ENCODE peak calls at places on chromosomes 3 and 15, in six cellular contexts. L is endothelial cell of umbilical vein, R is HepG2, A is GM12878, U is K562, Z is HCT116. N is an unnamed sample.

GRCh38 chr3:193742628-193743027 is 149.6 kb downstream of the OPA1 start:
- DNase-seq in Z (no peak), R (no peak), U (no peak), L (no peak), A (peak), N (no peak)

GRCh38 chr3:149647285-149647684 is 10.5 kb downstream of the WWTR1 start:
- DNase-seq in L (no peak), R (no peak), U (no peak), A (no peak), Z (no peak), N (no peak)

GRCh38 chr15:79089890-79090486 is 592 bp downstream of the RASGRF1 start:
- DNase-seq in Z (no peak), A (no peak), L (no peak), R (no peak), U (no peak), N (no peak)

GRCh38 chr15:37099321-37100108 is 834 bp downstream of the MEIS2 start:
- DNase-seq in L (peak), A (no peak), Z (peak), R (peak), U (peak), N (no peak)

GRCh38 chr3:197792019-197792647 is 1.1 kb downstream of the LRCH3 start:
- DNase-seq in L (peak), U (no peak), Z (no peak), R (no peak), A (no peak), N (no peak)

GRCh38 chr3:3309836-3310235 is 130.3 kb upstream of the CRBN start:
- DNase-seq in U (no peak), R (no peak), Z (no peak), A (no peak), L (no peak), N (no peak)

GRCh38 chr3:154040283-154040682 is 80.9 kb upstream of the ARHGEF26 start:
- DNase-seq in R (peak), L (peak), U (no peak), A (no peak), Z (peak), N (no peak)

GRCh38 chr15:65370885-65371284 is 6.9 kb downstream of the IGDCC3 start:
- DNase-seq in A (no peak), U (no peak), L (no peak), R (no peak), Z (no peak), N (no peak)

GRCh38 chr3:94162700-94163099 is 99.8 kb downstream of the NSUN3 start:
- DNase-seq in L (no peak), U (peak), Z (peak), R (peak), A (no peak), N (no peak)

GRCh38 chr3:107557743-107558142 is 35.0 kb downstream of the BBX start:
- DNase-seq in R (no peak), A (no peak), U (no peak), L (no peak), Z (no peak), N (no peak)

GRCh38 chr15:67884514-67885225 is 44.8 kb upstream of the RNU6-1 start:
- DNase-seq in R (peak), U (peak), L (peak), A (no peak), Z (no peak), N (peak)

GRCh38 chr15:67322481-67322880 is 67.9 kb downstream of the IQCH start:
- DNase-seq in Z (no peak), U (no peak), A (no peak), R (no peak), L (no peak), N (no peak)

GRCh38 chr3:43171770-43172169 is 65.9 kb upstream of the POMGNT2 start:
- DNase-seq in U (no peak), L (no peak), A (no peak), Z (no peak), R (no peak), N (no peak)

GRCh38 chr15:77020348-77021087 is 25.6 kb downstream of the PSTPIP1 start:
- DNase-seq in L (no peak), U (no peak), A (no peak), Z (no peak), R (no peak), N (no peak)

GRCh38 chr3:107761391-107761790 is 238.6 kb downstream of the BBX start:
- DNase-seq in U (no peak), R (peak), L (no peak), Z (no peak), A (no peak), N (no peak)

GRCh38 chr3:196128172-196128843 is 46.4 kb upstream of the TFRC start:
- DNase-seq in U (no peak), A (no peak), L (no peak), R (no peak), Z (no peak), N (no peak)

GRCh38 chr3:127250032-127250431 is 37.8 kb downstream of the PRR20G start:
- DNase-seq in L (no peak), Z (no peak), U (no peak), R (no peak), A (no peak), N (no peak)

GRCh38 chr3:18946524-18946923 is 201.8 kb upstream of the KCNH8 start:
- DNase-seq in A (no peak), Z (no peak), R (peak), U (no peak), L (no peak), N (no peak)

GRCh38 chr3:72123908-72124441 is 339.0 kb upstream of the PROK2 start:
- DNase-seq in L (peak), U (peak), R (peak), A (peak), Z (peak), N (no peak)

GRCh38 chr15:77031376-77032050 is 36.6 kb downstream of the PSTPIP1 start:
- DNase-seq in U (no peak), A (no peak), Z (no peak), L (no peak), R (peak), N (no peak)

GRCh38 chr3:3639078-3639477 is 160.2 kb upstream of the LRRN1 start:
- DNase-seq in Z (no peak), A (no peak), L (no peak), U (no peak), R (no peak), N (no peak)

GRCh38 chr3:140572334-140572733 is 105.5 kb upstream of the TRIM42 start:
- DNase-seq in R (no peak), A (no peak), L (no peak), Z (no peak), U (no peak), N (no peak)

GRCh38 chr3:39982665-39983357 is 173.4 kb downstream of the MYRIP start:
- DNase-seq in A (no peak), Z (no peak), U (no peak), R (no peak), L (no peak), N (no peak)

GRCh38 chr3:13972679-13973379 is 93.0 kb upstream of the WNT7A start:
- DNase-seq in R (no peak), L (no peak), A (no peak), Z (no peak), U (no peak), N (no peak)

GRCh38 chr3:79521221-79521848 is 246.5 kb downstream of the ROBO1 start:
- DNase-seq in A (peak), U (peak), L (peak), Z (peak), R (peak), N (no peak)

GRCh38 chr15:90645873-90646605 is 71.1 kb upstream of the BLM start:
- DNase-seq in R (no peak), U (no peak), Z (no peak), A (no peak), L (no peak), N (no peak)

GRCh38 chr3:100463002-100463401 is 29.4 kb upstream of the TMEM45A start:
- DNase-seq in A (peak), L (peak), Z (peak), U (peak), R (peak), N (no peak)

GRCh38 chr3:32238816-32239637 is 547 bp downstream of the CMTM8 start:
- DNase-seq in A (no peak), L (peak), Z (no peak), R (no peak), U (no peak), N (no peak)

GRCh38 chr3:70556056-70556455 is 243.6 kb upstream of the MDFIC2 start:
- DNase-seq in R (no peak), A (no peak), U (no peak), Z (no peak), L (no peak), N (no peak)

GRCh38 chr15:96417760-96418130 is 87.2 kb downstream of the NR2F2 start:
- DNase-seq in Z (no peak), U (no peak), L (no peak), R (no peak), A (no peak), N (no peak)

GRCh38 chr15:96416218-96416933 is 85.9 kb downstream of the NR2F2 start:
- DNase-seq in A (no peak), Z (no peak), U (no peak), R (no peak), L (no peak), N (no peak)

GRCh38 chr15:96418146-96418545 is 87.6 kb downstream of the NR2F2 start:
- DNase-seq in A (no peak), L (no peak), U (no peak), R (no peak), Z (no peak), N (no peak)

GRCh38 chr15:96415513-96416217 is 85.2 kb downstream of the NR2F2 start:
- DNase-seq in A (no peak), U (no peak), R (no peak), Z (no peak), L (no peak), N (no peak)

GRCh38 chr15:96416934-96417759 is 86.6 kb downstream of the NR2F2 start:
- DNase-seq in R (no peak), Z (no peak), U (peak), L (peak), A (no peak), N (peak)
- TF ChIP-seq EZH2 in R (no peak), Z (no peak), U (no peak), L (peak), A (no peak), N (peak)

GRCh38 chr3:75012791-75013190 is 398.3 kb upstream of the CNTN3 start:
- DNase-seq in L (no peak), A (no peak), Z (no peak), R (no peak), U (no peak), N (no peak)
- TF ChIP-seq POLR2A in L (no peak), A (no peak), Z (no peak), R (no peak), U (no peak), N (no peak)

DNA sequence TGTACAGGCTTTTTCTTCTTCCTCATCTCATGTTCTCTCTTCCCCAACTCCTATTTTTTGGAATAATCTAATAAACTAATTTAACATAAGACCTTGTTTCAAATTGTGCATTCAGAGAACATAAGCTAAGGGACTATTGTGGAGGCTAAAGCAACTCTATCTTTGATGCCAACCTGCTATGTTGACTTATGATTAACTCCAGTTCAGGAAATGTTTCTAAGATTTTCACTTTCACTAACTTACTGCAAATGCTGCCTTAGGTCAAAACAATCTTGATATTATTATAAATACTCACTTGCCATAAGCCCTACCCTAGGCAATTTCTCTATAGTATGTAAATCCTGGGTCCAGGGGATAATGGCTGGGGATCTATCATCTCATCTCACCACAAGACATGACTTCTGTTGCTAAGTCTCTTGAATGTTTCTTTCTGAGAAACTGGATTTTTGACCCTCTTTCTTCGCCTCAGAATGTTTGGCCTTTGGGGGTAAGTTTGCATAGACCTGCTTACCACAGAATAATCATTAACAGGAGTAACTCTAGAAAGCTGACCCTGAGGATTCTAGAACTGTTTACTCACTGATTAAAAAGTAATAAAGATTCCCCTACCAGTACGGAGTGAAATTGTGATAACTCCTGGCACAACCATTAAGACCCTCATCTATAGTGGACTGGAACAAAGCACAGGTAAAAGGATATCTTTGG is 768.1 kb downstream of the GBE1 start:
- DNase-seq in A (peak), R (no peak), L (no peak), U (no peak), Z (no peak), N (no peak)
- H2AFZ ChIP-seq in A (no peak), R (no peak), L (no peak), U (no peak), Z (no peak), N (no peak)

DNA sequence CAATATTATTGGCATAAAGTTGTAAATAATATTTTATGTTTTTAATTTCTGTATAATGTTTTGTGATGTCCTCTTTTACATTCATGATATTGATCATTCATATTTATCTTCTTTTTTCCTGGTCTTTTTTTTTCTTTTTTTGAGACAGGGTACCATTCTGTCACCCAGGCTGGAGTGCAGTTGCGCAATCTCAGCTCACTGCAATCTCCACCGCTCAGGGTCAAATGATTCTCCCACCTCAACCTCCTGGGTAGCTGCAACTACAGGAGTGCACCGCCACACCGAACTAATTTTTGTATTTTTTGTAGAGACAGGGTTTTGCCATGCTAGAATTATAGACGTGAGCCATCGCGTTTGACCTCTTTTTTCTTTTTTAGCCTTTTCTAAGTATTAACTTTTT is 52.9 kb downstream of the USF3 start:
- DNase-seq in Z (no peak), L (no peak), R (no peak), A (no peak), U (no peak), N (no peak)
- TF ChIP-seq EZH2 in Z (no peak), L (no peak), R (no peak), A (no peak), U (no peak), N (no peak)

DNA sequence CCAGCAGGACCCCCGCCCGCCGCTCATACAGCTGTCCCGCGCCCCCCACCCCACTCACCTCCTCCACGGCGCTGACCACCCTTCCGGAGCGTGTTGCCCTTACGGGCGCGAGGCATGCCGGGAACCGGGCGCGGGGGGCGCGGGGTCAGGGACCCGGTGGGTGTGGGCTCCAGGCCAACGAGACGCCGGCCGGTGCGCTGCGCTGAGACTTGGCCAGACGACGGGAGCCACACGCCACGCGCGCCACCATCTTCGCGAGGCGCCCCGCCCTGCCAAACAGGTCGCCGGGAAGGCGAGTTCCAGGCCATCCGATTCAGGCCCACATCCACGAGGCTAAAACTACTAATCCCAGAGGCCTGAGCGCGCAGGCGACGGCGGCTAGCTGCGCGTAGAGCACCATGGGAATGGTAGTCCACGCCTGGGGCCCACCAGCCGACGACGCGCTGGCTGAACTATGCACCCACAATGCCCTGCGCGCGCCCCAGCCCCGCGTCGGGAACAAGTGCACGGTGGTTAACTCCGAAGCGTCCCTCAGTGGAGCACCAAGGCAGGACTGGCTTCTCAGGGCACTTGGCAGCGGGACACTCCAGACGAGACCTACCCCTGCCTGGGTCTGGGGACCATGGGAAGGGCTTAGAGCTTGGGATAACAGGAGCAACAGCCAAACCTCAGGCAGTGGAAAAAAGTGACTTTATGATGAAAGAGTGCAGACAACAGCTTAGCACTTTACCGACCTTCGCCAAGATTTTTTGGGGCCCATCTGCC is at the start of gene IFRD2:
- DNase-seq in Z (peak), U (peak), L (peak), R (peak), A (peak), N (peak)
- TF ChIP-seq POLR2A in Z (peak), U (peak), L (peak), R (no peak), A (peak), N (no peak)

GRCh38 chr15:57112178-57112577 is 193.7 kb downstream of the TCF12 start:
- DNase-seq in L (no peak), A (no peak), R (no peak), U (no peak), Z (no peak), N (no peak)
- H2AFZ ChIP-seq in L (no peak), A (no peak), R (no peak), U (no peak), Z (no peak), N (no peak)

GRCh38 chr3:9701006-9701405 is 2.6 kb upstream of the CPNE9 start:
- DNase-seq in Z (no peak), A (no peak), U (no peak), R (no peak), L (no peak), N (no peak)

GRCh38 chr3:9701711-9702110 is 1.9 kb upstream of the CPNE9 start:
- DNase-seq in A (no peak), R (no peak), U (no peak), Z (no peak), L (no peak), N (no peak)

GRCh38 chr3:9703240-9703639 is 393 bp upstream of the CPNE9 start:
- DNase-seq in R (no peak), A (no peak), L (no peak), U (no peak), Z (no peak), N (no peak)

GRCh38 chr3:9703736-9704342 is at the start of gene CPNE9:
- DNase-seq in L (no peak), R (no peak), U (no peak), Z (no peak), A (no peak), N (peak)

GRCh38 chr3:9704343-9705322 is 1.0 kb downstream of the CPNE9 start:
- DNase-seq in A (no peak), Z (no peak), R (peak), U (peak), L (peak), N (peak)
- TF ChIP-seq EZH2 in A (no peak), Z (no peak), R (no peak), U (no peak), L (no peak), N (no peak)

GRCh38 chr15:58933311-58934113 is at the start of gene SLTM:
- DNase-seq in A (peak), U (peak), Z (peak), R (peak), L (peak), N (peak)
- TF ChIP-seq POLR2A in A (peak), U (peak), Z (peak), R (peak), L (peak), N (peak)

DNA sequence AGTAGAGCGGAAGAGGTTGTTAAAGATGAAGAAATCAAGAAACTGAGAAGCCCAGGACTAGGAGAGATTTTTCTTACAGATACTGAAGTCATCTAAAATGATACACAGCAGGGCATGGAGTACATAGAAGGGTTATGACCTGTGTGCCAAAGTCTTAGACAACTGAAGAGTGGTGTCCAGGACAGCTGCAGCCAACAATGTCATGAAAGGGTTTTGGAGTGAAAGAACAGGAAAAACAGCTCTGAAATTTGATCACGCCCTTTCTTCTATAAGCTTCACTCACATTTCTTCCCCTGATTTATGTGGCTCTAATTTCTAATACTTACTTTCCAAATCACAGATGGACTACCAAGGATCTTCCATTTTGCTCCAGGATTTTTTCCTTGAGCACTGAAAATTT is 3.0 kb downstream of the CFAP20DC start:
- DNase-seq in U (no peak), L (no peak), Z (no peak), A (no peak), R (no peak), N (no peak)
- H2AFZ ChIP-seq in U (no peak), L (no peak), Z (no peak), A (no peak), R (no peak), N (no peak)

N was measured in H1.